ENCODE peak calls at places on chromosomes 6 and 20, in ten cellular contexts. E is psoas muscle; L is foreskin keratinocyte; R is fibroblast of mammary gland; C is tibial artery; V is AG09309; D is CD8-positive, alpha-beta T cell; I is activated CD8-positive, alpha-beta T cell treated with anti-CD3 and anti-CD28 coated beads for 36 hours; U is GM06990; B is epithelial cell of esophagus. X is an unnamed sample.

GRCh38 chr6:25659633-25660368 is 7.8 kb downstream of the SCGN start:
- DNase-seq in E (no peak), L (no peak), R (no peak), C (no peak), V (no peak), D (no peak), I (no peak), U (no peak), B (no peak), X (no peak)

GRCh38 chr6:67653561-67653960 is 981.5 kb upstream of the ADGRB3 start:
- DNase-seq in E (no peak), L (no peak), R (no peak), C (no peak), V (no peak), D (no peak), I (no peak), U (no peak), B (no peak), X (no peak)

GRCh38 chr6:81820422-81820821 is 67.9 kb upstream of the TENT5A start:
- DNase-seq in E (no peak), L (no peak), R (no peak), C (no peak), V (no peak), D (no peak), I (no peak), U (no peak), B (no peak), X (no peak)

GRCh38 chr6:149336529-149336928 is 19.0 kb downstream of the TAB2 start:
- DNase-seq in E (no peak), L (peak), R (no peak), C (no peak), V (no peak), D (no peak), I (no peak), U (no peak), B (peak), X (no peak)

GRCh38 chr6:136429681-136430080 is 120.5 kb downstream of the MAP7 start:
- DNase-seq in E (no peak), L (no peak), R (no peak), C (no peak), V (no peak), D (no peak), I (no peak), U (no peak), B (no peak), X (no peak)

GRCh38 chr6:129108337-129108736 is 225.4 kb downstream of the LAMA2 start:
- DNase-seq in E (no peak), L (no peak), R (no peak), C (no peak), V (no peak), D (no peak), I (no peak), U (no peak), B (no peak), X (no peak)

GRCh38 chr6:137715589-137716045 is 151.4 kb upstream of the TNFAIP3 start:
- DNase-seq in E (no peak), L (no peak), R (no peak), C (no peak), V (no peak), D (peak), I (peak), U (no peak), B (no peak), X (no peak)

GRCh38 chr6:167401525-167402194 is 76.8 kb downstream of the TTLL2 start:
- DNase-seq in E (no peak), L (no peak), R (no peak), C (no peak), V (no peak), D (no peak), I (no peak), U (no peak), B (no peak), X (peak)

GRCh38 chr6:5510331-5510730 is 249.0 kb downstream of the FARS2 start:
- DNase-seq in E (no peak), L (no peak), R (no peak), C (no peak), V (no peak), D (no peak), I (no peak), U (no peak), B (no peak), X (peak)

GRCh38 chr6:134347916-134348805 is 30.2 kb upstream of the SGK1 start:
- DNase-seq in E (peak), L (peak), R (peak), C (peak), V (peak), D (no peak), I (no peak), U (no peak), B (no peak), X (no peak)

GRCh38 chr6:3363296-3364025 is 93.4 kb downstream of the SLC22A23 start:
- DNase-seq in E (no peak), L (no peak), R (no peak), C (no peak), V (no peak), D (no peak), I (no peak), U (no peak), B (peak), X (peak)

GRCh38 chr6:106213660-106214276 is 111.8 kb downstream of the ATG5 start:
- DNase-seq in E (no peak), L (no peak), R (no peak), C (no peak), V (no peak), D (no peak), I (no peak), U (no peak), B (no peak), X (no peak)

GRCh38 chr6:35368038-35368887 is 25.9 kb downstream of the PPARD start:
- DNase-seq in E (no peak), L (no peak), R (peak), C (no peak), V (no peak), D (no peak), I (peak), U (peak), B (peak), X (no peak)

GRCh38 chr6:130935978-130936377 is 108.8 kb downstream of the SMLR1 start:
- DNase-seq in E (no peak), L (no peak), R (no peak), C (no peak), V (peak), D (no peak), I (no peak), U (no peak), B (no peak), X (no peak)

GRCh38 chr20:12410783-12411182 is 493.1 kb downstream of the BTBD3 start:
- DNase-seq in E (no peak), L (peak), R (no peak), C (no peak), V (no peak), D (no peak), I (no peak), U (no peak), B (peak), X (no peak)

GRCh38 chr6:168695701-168696100 is 254.7 kb downstream of the SMOC2 start:
- DNase-seq in E (no peak), L (no peak), R (no peak), C (no peak), V (no peak), D (no peak), I (no peak), U (no peak), B (no peak), X (peak)

GRCh38 chr20:17635846-17636245 is 46.2 kb downstream of the RRBP1 start:
- DNase-seq in E (no peak), L (no peak), R (peak), C (no peak), V (no peak), D (no peak), I (no peak), U (no peak), B (no peak), X (no peak)

GRCh38 chr6:78593898-78594666 is 273.3 kb upstream of the IRAK1BP1 start:
- DNase-seq in E (no peak), L (no peak), R (peak), C (no peak), V (no peak), D (no peak), I (no peak), U (no peak), B (peak), X (no peak)

GRCh38 chr6:27593200-27593818 is 120.4 kb upstream of the ZNF184 start:
- DNase-seq in E (no peak), L (no peak), R (no peak), C (no peak), V (no peak), D (no peak), I (no peak), U (peak), B (peak), X (no peak)

GRCh38 chr20:49909499-49910339 is 5.6 kb downstream of the SPATA2 start:
- DNase-seq in E (peak), L (no peak), R (no peak), C (no peak), V (no peak), D (no peak), I (no peak), U (no peak), B (no peak), X (no peak)

GRCh38 chr6:80508885-80509630 is 402.6 kb downstream of the BCKDHB start:
- DNase-seq in E (no peak), L (no peak), R (peak), C (no peak), V (no peak), D (no peak), I (no peak), U (no peak), B (peak), X (no peak)

GRCh38 chr6:43966374-43966658 is 160.9 kb downstream of the MRPL14 start:
- DNase-seq in E (no peak), L (no peak), R (no peak), C (no peak), V (no peak), D (no peak), I (no peak), U (no peak), B (peak), X (no peak)

GRCh38 chr6:224350-224749 is 67.9 kb upstream of the DUSP22 start:
- DNase-seq in E (no peak), L (no peak), R (no peak), C (no peak), V (no peak), D (no peak), I (no peak), U (no peak), B (no peak), X (no peak)

GRCh38 chr6:33745558-33745957 is 1.1 kb downstream of the IP6K3 start:
- DNase-seq in E (no peak), L (no peak), R (peak), C (no peak), V (no peak), D (no peak), I (no peak), U (no peak), B (no peak), X (no peak)

GRCh38 chr6:116279232-116280160 is at the start of gene TSPYL1:
- DNase-seq in E (peak), L (peak), R (peak), C (peak), V (peak), D (peak), I (peak), U (peak), B (peak), X (peak)
- TF ChIP-seq CTCF in E (no peak), L (peak), R (no peak), C (no peak), V (peak), D (no peak), I (no peak), U (no peak), B (peak), X (peak)

GRCh38 chr6:157323924-157324276 is 581 bp upstream of the TMEM242 start:
- DNase-seq in E (peak), L (peak), R (peak), C (peak), V (peak), D (peak), I (peak), U (no peak), B (peak), X (peak)

GRCh38 chr6:157326979-157327378 is 3.7 kb upstream of the TMEM242 start:
- DNase-seq in E (no peak), L (no peak), R (no peak), C (no peak), V (no peak), D (no peak), I (no peak), U (no peak), B (no peak), X (no peak)

GRCh38 chr6:157325069-157325805 is 1.9 kb upstream of the TMEM242 start:
- DNase-seq in E (no peak), L (peak), R (no peak), C (no peak), V (no peak), D (no peak), I (no peak), U (no peak), B (peak), X (no peak)

GRCh38 chr6:157322792-157323113 is 566 bp downstream of the TMEM242 start:
- DNase-seq in E (no peak), L (no peak), R (no peak), C (no peak), V (no peak), D (no peak), I (no peak), U (no peak), B (no peak), X (no peak)

GRCh38 chr6:157323114-157323923 is at the start of gene TMEM242:
- DNase-seq in E (peak), L (peak), R (peak), C (peak), V (peak), D (peak), I (peak), U (peak), B (peak), X (peak)
- TF ChIP-seq CTCF in E (peak), L (peak), R (peak), C (peak), V (peak), D (peak), I (peak), U (no peak), B (peak), X (no peak)

GRCh38 chr6:125791820-125792165 is 1.0 kb downstream of the NCOA7 start:
- DNase-seq in E (no peak), L (no peak), R (no peak), C (no peak), V (no peak), D (no peak), I (no peak), U (no peak), B (no peak), X (no peak)
- TF ChIP-seq CTCF in E (no peak), L (no peak), R (no peak), C (no peak), V (no peak), D (no peak), I (peak), U (no peak), B (no peak), X (peak)

GRCh38 chr6:111668410-111668809 is 62.7 kb upstream of the TRAF3IP2 start:
- DNase-seq in E (no peak), L (no peak), R (no peak), C (no peak), V (no peak), D (no peak), I (no peak), U (no peak), B (no peak), X (no peak)
- TF ChIP-seq CTCF in E (peak), L (peak), R (peak), C (peak), V (peak), D (no peak), I (peak), U (no peak), B (peak), X (no peak)

GRCh38 chr6:155580904-155581303 is 125.3 kb upstream of the NOX3 start:
- DNase-seq in E (no peak), L (no peak), R (no peak), C (no peak), V (no peak), D (no peak), I (no peak), U (no peak), B (no peak), X (no peak)
- TF ChIP-seq CTCF in E (no peak), L (peak), R (no peak), C (no peak), V (peak), D (no peak), I (no peak), U (peak), B (no peak), X (no peak)

GRCh38 chr20:45425561-45425960 is 9.6 kb downstream of the PIGT start:
- DNase-seq in E (no peak), L (no peak), R (no peak), C (no peak), V (no peak), D (no peak), I (no peak), U (no peak), B (no peak), X (no peak)

GRCh38 chr20:45420125-45420524 is 4.2 kb downstream of the PIGT start:
- DNase-seq in E (no peak), L (no peak), R (no peak), C (no peak), V (no peak), D (no peak), I (no peak), U (no peak), B (no peak), X (no peak)

GRCh38 chr20:45427236-45428149 is 11.6 kb downstream of the PIGT start:
- DNase-seq in E (no peak), L (no peak), R (peak), C (no peak), V (no peak), D (no peak), I (no peak), U (no peak), B (no peak), X (no peak)

GRCh38 chr20:45426621-45427020 is 10.7 kb downstream of the PIGT start:
- DNase-seq in E (no peak), L (no peak), R (no peak), C (no peak), V (no peak), D (no peak), I (no peak), U (no peak), B (no peak), X (no peak)

GRCh38 chr20:45423700-45424099 is 7.8 kb downstream of the PIGT start:
- DNase-seq in E (no peak), L (no peak), R (no peak), C (no peak), V (no peak), D (no peak), I (no peak), U (no peak), B (no peak), X (no peak)
- TF ChIP-seq CTCF in E (no peak), L (no peak), R (no peak), C (no peak), V (no peak), D (no peak), I (no peak), U (no peak), B (no peak), X (no peak)

GRCh38 chr6:120077489-120077888 is 727.9 kb upstream of the MAN1A1 start:
- DNase-seq in E (no peak), L (no peak), R (peak), C (no peak), V (no peak), D (no peak), I (peak), U (no peak), B (peak), X (no peak)
- TF ChIP-seq CTCF in E (no peak), L (peak), R (peak), C (peak), V (no peak), D (no peak), I (no peak), U (no peak), B (peak), X (no peak)

DNA sequence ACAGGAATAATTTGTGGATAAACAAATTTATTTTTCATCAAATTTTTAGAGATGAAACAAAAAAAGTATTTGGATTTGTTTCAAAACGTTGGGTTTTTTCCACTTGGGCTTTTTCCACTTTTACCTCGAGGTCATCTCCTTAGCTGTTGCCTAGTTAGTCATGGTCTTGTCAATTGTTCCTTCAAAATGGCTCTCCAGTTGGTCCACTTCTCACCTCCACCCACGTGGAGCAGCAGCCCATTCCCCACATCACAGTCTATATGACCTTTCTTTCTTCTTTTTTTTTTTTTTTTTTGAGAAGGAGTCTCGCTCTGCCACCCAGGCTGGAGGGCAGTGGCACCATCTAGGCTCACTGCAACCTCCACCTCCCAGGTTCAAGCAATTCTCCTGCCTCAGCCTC is 6.7 kb upstream of the SLC4A11 start:
- DNase-seq in E (no peak), L (no peak), R (no peak), C (no peak), V (no peak), D (no peak), I (no peak), U (no peak), B (no peak), X (no peak)
- TF ChIP-seq CTCF in E (no peak), L (no peak), R (no peak), C (no peak), V (no peak), D (no peak), I (no peak), U (no peak), B (no peak), X (no peak)

DNA sequence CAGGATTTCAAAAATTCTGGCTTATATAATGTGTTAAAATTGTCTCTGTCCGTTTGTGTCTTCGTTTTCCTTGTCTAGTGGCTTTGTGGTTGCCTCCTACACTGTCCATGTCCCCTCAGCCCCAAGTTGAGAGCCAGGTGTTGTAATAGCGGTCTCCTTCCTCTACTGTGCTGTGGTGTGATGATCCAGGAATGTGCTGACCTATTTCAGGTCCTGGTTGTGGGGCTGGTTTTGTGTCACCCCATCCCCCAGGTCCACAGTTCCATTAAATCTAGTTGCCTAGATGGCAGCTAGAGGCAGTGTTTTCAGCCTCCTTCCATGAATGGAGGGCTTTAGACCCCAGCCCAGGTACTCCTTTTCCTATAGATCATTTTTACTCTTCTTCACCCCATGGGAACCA is 128.7 kb downstream of the DNAH8 start:
- DNase-seq in E (no peak), L (no peak), R (no peak), C (no peak), V (no peak), D (no peak), I (no peak), U (no peak), B (no peak), X (no peak)
- TF ChIP-seq CTCF in E (no peak), L (no peak), R (no peak), C (no peak), V (no peak), D (no peak), I (no peak), U (no peak), B (no peak), X (no peak)

X was measured in left lung.